ENCODE peak calls at places on chromosome 4, in four cellular contexts. A is ovary, K is mammary epithelial cell, G is vagina. V is an unnamed sample.

GRCh38 chr4:73606465-73606974 is 13.7 kb downstream of the RASSF6 start:
- DNase-seq in A (no peak), K (peak), G (no peak), V (no peak)

GRCh38 chr4:158538176-158538575 is 16.5 kb downstream of the RXFP1 start:
- DNase-seq in A (no peak), K (peak), G (no peak), V (no peak)

GRCh38 chr4:174828845-174829701 is at the start of gene GLRA3:
- DNase-seq in A (peak), K (peak), G (no peak), V (peak)

GRCh38 chr4:80926446-80926845 is 104.1 kb upstream of the BMP3 start:
- DNase-seq in A (no peak), K (no peak), G (no peak), V (no peak)

GRCh38 chr4:115332078-115332477 is 218.7 kb upstream of the NDST4 start:
- DNase-seq in A (no peak), K (no peak), G (no peak), V (no peak)

GRCh38 chr4:57580710-57581109 is 470.5 kb upstream of the IGFBP7 start:
- DNase-seq in A (no peak), K (no peak), G (no peak), V (no peak)

GRCh38 chr4:105474110-105474518 is 252 bp upstream of the PPA2 start:
- DNase-seq in A (peak), K (peak), G (peak), V (peak)

GRCh38 chr4:57044279-57044678 is 65.6 kb downstream of the POLR2B start:
- DNase-seq in A (no peak), K (no peak), G (no peak), V (no peak)

GRCh38 chr4:7422098-7422897 is 12.4 kb downstream of the PSAPL1 start:
- DNase-seq in A (peak), K (no peak), G (no peak), V (peak)

GRCh38 chr4:140641789-140642439 is 73.2 kb upstream of the UCP1 start:
- DNase-seq in A (peak), K (peak), G (no peak), V (no peak)

GRCh38 chr4:38583102-38583501 is 80.9 kb upstream of the KLF3 start:
- DNase-seq in A (no peak), K (peak), G (no peak), V (no peak)

GRCh38 chr4:55819634-55820033 is at the start of gene EXOC1L:
- DNase-seq in A (peak), K (no peak), G (no peak), V (no peak)

GRCh38 chr4:143986173-143986572 is 33.0 kb downstream of the GYPB start:
- DNase-seq in A (no peak), K (no peak), G (no peak), V (no peak)

GRCh38 chr4:38275331-38275821 is 315.2 kb downstream of the PTTG2 start:
- DNase-seq in A (no peak), K (peak), G (no peak), V (no peak)

GRCh38 chr4:55633903-55634302 is 2.2 kb downstream of the NMU start:
- DNase-seq in A (no peak), K (no peak), G (no peak), V (no peak)

GRCh38 chr4:114378306-114378903 is 220.2 kb upstream of the UGT8 start:
- DNase-seq in A (no peak), K (peak), G (no peak), V (no peak)

GRCh38 chr4:175253184-175253902 is 335.2 kb downstream of the ADAM29 start:
- DNase-seq in A (no peak), K (no peak), G (no peak), V (no peak)

GRCh38 chr4:145531193-145531592 is 49.5 kb downstream of the SMAD1 start:
- DNase-seq in A (no peak), K (no peak), G (no peak), V (no peak)

GRCh38 chr4:128287159-128287870 is at the start of gene PGRMC2:
- DNase-seq in A (no peak), K (no peak), G (no peak), V (no peak)

GRCh38 chr4:67909910-67910905 is 26.4 kb upstream of the TMPRSS11D start:
- DNase-seq in A (no peak), K (peak), G (no peak), V (no peak)

GRCh38 chr4:336099-336892 is 1.3 kb upstream of the ZNF141 start:
- DNase-seq in A (peak), K (no peak), G (peak), V (no peak)

GRCh38 chr4:16583764-16584163 is 314.7 kb downstream of the LDB2 start:
- DNase-seq in A (no peak), K (no peak), G (no peak), V (no peak)

GRCh38 chr4:147731611-147732515 is at the start of gene ARHGAP10:
- DNase-seq in A (peak), K (peak), G (no peak), V (peak)

GRCh38 chr4:89023140-89023539 is 33.8 kb downstream of the FAM13A start:
- DNase-seq in A (no peak), K (no peak), G (no peak), V (no peak)

GRCh38 chr4:157674699-157675098 is 454.2 kb downstream of the GRIA2 start:
- DNase-seq in A (no peak), K (no peak), G (no peak), V (no peak)

GRCh38 chr4:12778191-12778590 is 705.9 kb downstream of the RAB28 start:
- DNase-seq in A (no peak), K (no peak), G (no peak), V (no peak)

GRCh38 chr4:176448761-176449160 is 129.0 kb downstream of the SPCS3 start:
- DNase-seq in A (no peak), K (no peak), G (no peak), V (no peak)

GRCh38 chr4:20592666-20593065 is 107.6 kb upstream of the PACRGL start:
- DNase-seq in A (no peak), K (no peak), G (no peak), V (no peak)

GRCh38 chr4:173091362-173091761 is 77.2 kb upstream of the GALNT7 start:
- DNase-seq in A (no peak), K (no peak), G (no peak), V (no peak)
- TF ChIP-seq CTCF in A (no peak), K (no peak), G (no peak), V (no peak)

GRCh38 chr4:96037705-96038104 is 197.8 kb downstream of the PDHA2 start:
- DNase-seq in A (no peak), K (no peak), G (no peak), V (no peak)

GRCh38 chr4:96036781-96037180 is 196.9 kb downstream of the PDHA2 start:
- DNase-seq in A (no peak), K (no peak), G (no peak), V (no peak)

DNA sequence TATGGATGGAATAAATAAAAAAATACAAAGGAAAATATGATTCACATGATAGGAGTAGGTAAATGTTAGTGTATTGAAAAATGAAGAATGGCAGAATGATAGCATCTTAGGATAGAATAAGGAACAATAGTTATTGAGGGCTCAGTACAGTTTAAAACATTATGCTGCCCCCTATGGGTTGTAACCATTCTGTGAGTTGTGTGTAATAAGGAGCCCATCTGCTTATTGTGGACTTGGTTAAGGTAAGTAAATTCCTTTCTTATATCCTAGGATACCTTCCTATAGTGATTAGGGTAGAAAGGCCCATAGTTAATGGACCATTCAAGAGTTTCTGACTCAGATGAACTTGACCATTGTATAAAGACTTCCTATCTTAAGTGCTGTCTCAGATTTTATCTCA is 195.8 kb downstream of the PDHA2 start:
- DNase-seq in A (no peak), K (peak), G (no peak), V (no peak)
- TF ChIP-seq CTCF in A (no peak), K (peak), G (no peak), V (peak)

GRCh38 chr4:79290376-79290775 is 35.5 kb downstream of the NAA11 start:
- DNase-seq in A (no peak), K (no peak), G (no peak), V (no peak)

GRCh38 chr4:79288185-79288584 is 37.7 kb downstream of the NAA11 start:
- DNase-seq in A (no peak), K (no peak), G (no peak), V (no peak)

GRCh38 chr4:79281577-79282359 is 44.1 kb downstream of the NAA11 start:
- DNase-seq in A (no peak), K (no peak), G (no peak), V (no peak)

GRCh38 chr4:79284893-79285292 is 41.0 kb downstream of the NAA11 start:
- DNase-seq in A (no peak), K (no peak), G (no peak), V (no peak)
- TF ChIP-seq CTCF in A (no peak), K (no peak), G (no peak), V (peak)

GRCh38 chr4:151641983-151642382 is 118.8 kb downstream of the GATB start:
- DNase-seq in A (no peak), K (no peak), G (no peak), V (no peak)

GRCh38 chr4:151646322-151646721 is 114.5 kb downstream of the GATB start:
- DNase-seq in A (no peak), K (no peak), G (no peak), V (no peak)

GRCh38 chr4:151643564-151643963 is 117.2 kb downstream of the GATB start:
- DNase-seq in A (no peak), K (no peak), G (no peak), V (no peak)

GRCh38 chr4:151641167-151641566 is 119.6 kb downstream of the GATB start:
- DNase-seq in A (no peak), K (peak), G (no peak), V (no peak)

GRCh38 chr4:151644625-151645024 is 116.2 kb downstream of the GATB start:
- DNase-seq in A (no peak), K (no peak), G (no peak), V (no peak)
- TF ChIP-seq CTCF in A (no peak), K (peak), G (no peak), V (peak)

DNA sequence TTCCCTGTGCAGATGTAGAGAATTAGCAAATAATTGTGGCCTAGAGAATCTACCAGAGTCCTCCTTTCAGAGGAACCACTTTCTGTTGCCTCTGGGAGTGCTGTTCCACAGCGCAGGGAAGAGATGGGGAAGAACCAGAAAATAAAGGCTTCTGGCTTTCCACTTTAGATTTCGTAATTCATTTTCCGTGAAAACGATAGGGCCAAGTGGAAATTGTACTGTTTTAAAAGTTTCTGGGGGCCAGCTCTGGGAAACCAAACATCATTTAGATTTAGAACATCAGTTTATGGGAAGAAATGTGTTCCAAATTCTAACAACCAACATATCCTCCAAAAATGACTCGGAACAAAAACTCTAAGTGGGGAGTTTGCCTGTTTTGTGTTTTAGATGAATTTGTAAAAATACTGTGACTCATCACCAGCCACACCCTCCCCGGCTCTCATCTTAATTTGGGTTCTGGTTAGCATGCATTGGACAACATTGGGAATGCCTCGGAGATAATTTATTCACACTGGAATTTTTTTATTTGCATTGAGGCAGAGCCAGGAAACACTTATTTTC is 65.2 kb upstream of the LNX1 start:
- DNase-seq in A (no peak), K (no peak), G (no peak), V (no peak)
- TF ChIP-seq CTCF in A (peak), K (peak), G (no peak), V (no peak)

GRCh38 chr4:1359161-1359535 is 12.1 kb downstream of the UVSSA start:
- DNase-seq in A (no peak), K (no peak), G (no peak), V (no peak)

GRCh38 chr4:1356181-1356998 is 9.4 kb downstream of the UVSSA start:
- DNase-seq in A (peak), K (peak), G (no peak), V (peak)

GRCh38 chr4:1358421-1359160 is 11.6 kb downstream of the UVSSA start:
- DNase-seq in A (no peak), K (no peak), G (no peak), V (no peak)

GRCh38 chr4:1355378-1355777 is 8.4 kb downstream of the UVSSA start:
- DNase-seq in A (no peak), K (no peak), G (no peak), V (no peak)

DNA sequence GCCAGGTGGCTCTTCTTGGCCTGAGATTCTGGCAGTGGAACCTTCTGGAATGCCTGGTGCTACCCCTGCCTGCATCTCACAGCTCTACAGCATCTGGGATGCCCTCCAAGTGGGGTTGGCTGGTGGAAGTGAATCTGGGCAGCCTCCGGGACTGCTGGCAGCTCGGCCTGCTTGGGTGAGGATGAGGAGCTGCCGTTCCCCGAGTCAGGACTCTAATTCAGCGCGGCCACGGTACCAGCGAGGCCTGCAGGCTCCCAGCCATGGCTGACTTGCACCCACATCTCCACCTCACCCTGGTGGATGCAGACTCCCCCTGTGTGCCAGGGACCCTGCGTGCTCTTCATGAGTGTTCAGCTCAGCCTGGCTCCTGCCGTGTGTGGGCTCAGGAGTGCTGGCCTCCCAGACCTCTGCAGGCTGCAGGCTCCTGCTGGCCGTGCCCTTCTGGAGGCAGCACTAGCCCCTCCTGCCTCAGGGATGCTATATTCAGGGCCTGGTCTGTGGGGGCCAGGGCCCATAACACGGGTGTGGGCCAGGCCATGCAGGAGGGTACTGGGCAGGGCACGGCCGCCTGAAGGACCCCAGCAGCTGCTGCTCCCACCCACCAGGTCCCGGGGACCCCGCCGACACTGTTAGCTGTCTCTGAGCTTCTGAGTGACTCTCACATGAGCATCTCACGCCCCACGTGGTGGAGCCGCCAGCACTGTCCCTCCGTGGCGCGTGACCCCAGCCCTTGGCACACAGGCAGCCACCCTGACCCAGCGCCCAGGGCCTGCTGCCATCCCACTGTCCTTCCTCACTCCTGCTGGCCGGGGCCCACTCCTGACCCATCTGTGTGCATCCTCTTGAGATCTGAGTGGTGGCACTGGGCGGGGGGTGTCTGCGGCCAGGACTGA is 10.6 kb downstream of the UVSSA start:
- DNase-seq in A (no peak), K (no peak), G (no peak), V (no peak)
- TF ChIP-seq CTCF in A (no peak), K (no peak), G (no peak), V (no peak)

GRCh38 chr4:116668190-116668589 is 417.2 kb downstream of the TRAM1L1 start:
- DNase-seq in A (no peak), K (no peak), G (no peak), V (no peak)
- TF ChIP-seq CTCF in A (no peak), K (peak), G (no peak), V (peak)

V was measured in D721Med.